ENCODE peak calls at places on chromosomes 7 and 10, in five cellular contexts. F, Y, T, U and P are unnamed samples.

GRCh38 chr7:77266162-77266807 is 66.7 kb upstream of the FGL2 start:
- DNase-seq in U (no peak), F (no peak), T (no peak), Y (no peak), P (no peak)

GRCh38 chr7:148669907-148670306 is 28.8 kb upstream of the CUL1 start:
- DNase-seq in T (no peak), U (no peak), F (no peak), Y (no peak), P (no peak)

GRCh38 chr10:50919010-50919409 is 33.6 kb upstream of the A1CF start:
- DNase-seq in T (no peak), Y (no peak), F (no peak), U (no peak), P (no peak)

GRCh38 chr7:139230078-139230477 is 959 bp upstream of the UBN2 start:
- DNase-seq in Y (no peak), F (no peak), T (no peak), U (no peak), P (no peak)

GRCh38 chr10:16673443-16673842 is 143.8 kb downstream of the RSU1 start:
- DNase-seq in T (no peak), Y (no peak), F (no peak), U (no peak), P (no peak)

GRCh38 chr10:119350529-119351001 is 143.2 kb downstream of the GRK5 start:
- DNase-seq in Y (no peak), T (no peak), F (no peak), U (no peak), P (no peak)

GRCh38 chr10:1546431-1547110 is 190.8 kb downstream of the ADARB2 start:
- DNase-seq in U (no peak), Y (no peak), F (no peak), T (peak; percentile 18), P (no peak)

GRCh38 chr7:50333266-50333665 is 28.8 kb downstream of the IKZF1 start:
- DNase-seq in Y (no peak), F (no peak), U (no peak), T (no peak), P (no peak)

GRCh38 chr10:23540401-23540800 is 101.5 kb downstream of the OTUD1 start:
- DNase-seq in U (no peak), T (no peak), Y (peak; percentile 17), F (no peak), P (no peak)

GRCh38 chr7:31122649-31123058 is 70.5 kb downstream of the ADCYAP1R1 start:
- DNase-seq in T (peak; percentile 41), F (no peak), Y (no peak), U (peak; percentile 49), P (peak; percentile 54)

GRCh38 chr10:129328531-129328930 is 138.5 kb upstream of the MGMT start:
- DNase-seq in F (no peak), Y (no peak), U (no peak), T (no peak), P (no peak)

GRCh38 chr7:44634839-44635591 is 28.6 kb downstream of the OGDH start:
- DNase-seq in F (no peak), Y (no peak), T (no peak), U (peak; percentile 83), P (peak; percentile 91)

GRCh38 chr7:84697506-84697905 is 489.4 kb downstream of the SEMA3D start:
- DNase-seq in Y (no peak), U (no peak), T (no peak), F (no peak), P (no peak)

GRCh38 chr10:93859049-93859655 is 34.6 kb upstream of the SLC35G1 start:
- DNase-seq in Y (no peak), U (no peak), T (no peak), F (no peak), P (no peak)

GRCh38 chr7:37942934-37943610 is 22.6 kb downstream of the EPDR1 start:
- DNase-seq in Y (no peak), T (peak; percentile 6), U (peak; percentile 86), F (no peak), P (peak; percentile 77)

GRCh38 chr10:49053053-49053997 is 62.0 kb downstream of the VSTM4 start:
- DNase-seq in F (no peak), Y (no peak), U (no peak), T (no peak), P (no peak)

GRCh38 chr10:84432891-84433290 is 104.5 kb downstream of the CCSER2 start:
- DNase-seq in U (no peak), T (no peak), F (no peak), Y (no peak), P (no peak)

GRCh38 chr10:74255800-74256422 is 104.9 kb downstream of the ADK start:
- DNase-seq in F (no peak), U (no peak), Y (no peak), T (no peak), P (no peak)

GRCh38 chr10:111348049-111348448 is 271.2 kb downstream of the ADRA2A start:
- DNase-seq in Y (no peak), T (no peak), F (no peak), U (no peak), P (no peak)

GRCh38 chr10:70693619-70694286 is 21.4 kb downstream of the ADAMTS14 start:
- DNase-seq in Y (no peak), F (no peak), T (no peak), U (no peak), P (no peak)

GRCh38 chr10:72801263-72801868 is 92.2 kb upstream of the OIT3 start:
- DNase-seq in F (no peak), U (no peak), T (no peak), Y (no peak), P (no peak)

GRCh38 chr10:18097524-18097923 is 42.7 kb upstream of the CACNB2 start:
- DNase-seq in F (no peak), U (no peak), T (no peak), Y (no peak), P (no peak)

GRCh38 chr10:74056081-74056818 is 58.3 kb downstream of the VCL start:
- DNase-seq in F (no peak), U (no peak), Y (no peak), T (no peak), P (no peak)

DNA sequence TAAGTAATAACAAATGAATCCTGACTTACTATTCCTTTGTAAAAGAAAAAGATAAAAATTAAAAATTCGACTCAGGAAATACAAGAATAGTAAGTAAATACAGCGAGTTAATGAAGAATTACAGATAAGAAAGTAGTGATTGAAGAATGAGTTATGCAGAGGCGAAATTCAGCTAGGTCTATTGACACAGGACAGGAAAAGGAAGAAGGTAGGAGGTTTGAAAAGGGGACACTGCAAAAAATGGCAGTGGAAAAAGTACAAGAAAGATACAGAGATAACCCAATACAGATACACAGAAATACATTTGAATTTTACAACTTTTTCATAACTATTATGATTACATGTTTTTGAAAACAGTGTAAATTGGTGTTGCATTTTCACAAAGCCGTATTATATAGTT is 28.0 kb downstream of the JAZF1 start:
- DNase-seq in T (no peak), Y (no peak), F (no peak), U (no peak), P (no peak)
- H3K27ac ChIP-seq in T (no peak overlapping the region), Y (no peak overlapping the region), F (no peak overlapping the region), U (no peak overlapping the region), P (no peak overlapping the region)

GRCh38 chr10:10914129-10914528 is 103.5 kb upstream of the CELF2 start:
- DNase-seq in F (no peak), U (no peak), Y (no peak), T (peak; percentile 8), P (no peak)
- H3K27ac ChIP-seq in F (no peak overlapping the region), U (no peak overlapping the region), Y (no peak overlapping the region), T (peak overlapping the region; percentile 76), P (no peak overlapping the region)

GRCh38 chr10:125102821-125103220 is 57.5 kb downstream of the CTBP2 start:
- DNase-seq in F (no peak), Y (no peak), U (peak; percentile 47), T (no peak), P (peak; percentile 55)
- H3K27ac ChIP-seq in F (no peak overlapping the region), Y (no peak overlapping the region), U (peak overlapping the region; percentile 52), T (no peak overlapping the region), P (peak overlapping the region; percentile 29)

GRCh38 chr10:116621476-116621875 is 723 bp downstream of the PNLIPRP2 start:
- DNase-seq in U (no peak), Y (no peak), F (no peak), T (no peak), P (peak; percentile 31)

GRCh38 chr10:116615199-116615776 is 5.5 kb upstream of the PNLIPRP2 start:
- DNase-seq in T (no peak), Y (no peak), U (no peak), F (no peak), P (no peak)

GRCh38 chr10:116621934-116622655 is 1.3 kb downstream of the PNLIPRP2 start:
- DNase-seq in Y (no peak), T (no peak), U (no peak), F (no peak), P (no peak)

GRCh38 chr10:116625845-116626244 is 5.1 kb downstream of the PNLIPRP2 start:
- DNase-seq in Y (no peak), U (no peak), T (no peak), F (no peak), P (no peak)

GRCh38 chr10:116620423-116621400 is at the start of gene PNLIPRP2:
- DNase-seq in U (peak; percentile 79), T (no peak), F (no peak), Y (no peak), P (peak; percentile 82)
- H3K27ac ChIP-seq in U (peak within 1 kb of the TSS; percentile 75), T (no peak within 1 kb of the TSS), F (no peak within 1 kb of the TSS), Y (no peak within 1 kb of the TSS), P (peak within 1 kb of the TSS; percentile 62)